ENCODE peak calls at places on chromosomes 4 and X, in eight cellular contexts. V, S, U, W, N, L, E and C are unnamed samples.
A peak's percentile ranks its signal among the peaks of the same experiment; 100 is the strongest.

GRCh38 chr4:8829584-8829983 is 42.1 kb downstream of the HMX1 start:
- DNase-seq in L (peak; percentile 7), V (no peak), S (no peak), U (no peak), E (no peak), N (no peak), W (no peak), C (no peak)

GRCh38 chrX:42495139-42495538 is 282.8 kb downstream of the PPP1R2C start:
- DNase-seq in U (no peak), S (no peak), E (no peak), L (no peak), V (no peak), W (no peak), N (no peak), C (no peak)

GRCh38 chr4:143215873-143216272 is 31.2 kb downstream of the USP38 start:
- DNase-seq in U (no peak), V (no peak), E (peak; percentile 5), L (no peak), W (no peak), N (no peak), S (no peak), C (no peak)

GRCh38 chr4:153518001-153518400 is 51.8 kb downstream of the TMEM131L start:
- DNase-seq in E (no peak), U (no peak), V (no peak), W (no peak), S (no peak), N (no peak), L (no peak), C (no peak)

GRCh38 chr4:115664285-115664684 is 550.9 kb upstream of the NDST4 start:
- DNase-seq in U (no peak), S (no peak), L (no peak), N (no peak), W (no peak), V (no peak), E (no peak), C (no peak)

GRCh38 chrX:8846271-8846670 is 45.1 kb upstream of the FAM9A start:
- DNase-seq in S (no peak), V (no peak), L (no peak), U (no peak), E (peak; percentile 64), W (no peak), N (no peak), C (no peak)

GRCh38 chr4:140330311-140330900 is 43.0 kb upstream of the SCOC start:
- DNase-seq in L (no peak), W (peak; percentile 41), U (no peak), E (peak; percentile 42), N (peak; percentile 59), V (no peak), S (no peak), C (peak; percentile 21)

GRCh38 chrX:153953892-153954617 is 9.6 kb upstream of the RENBP start:
- DNase-seq in L (no peak), U (no peak), S (no peak), V (no peak), N (no peak), W (no peak), E (no peak), C (no peak)

GRCh38 chr4:1170805-1171305 is 1.5 kb downstream of the SPON2 start:
- DNase-seq in W (no peak), U (no peak), N (no peak), E (no peak), S (no peak), V (peak; percentile 52), L (no peak), C (no peak)

GRCh38 chr4:182286936-182287335 is 43.7 kb downstream of the TENM3 start:
- DNase-seq in S (no peak), E (no peak), N (no peak), L (no peak), W (no peak), U (no peak), V (no peak), C (no peak)

GRCh38 chrX:136456133-136456532 is 31.6 kb upstream of the BRS3 start:
- DNase-seq in S (no peak), U (no peak), L (no peak), W (no peak), V (no peak), E (no peak), N (no peak), C (no peak)

GRCh38 chr4:39045791-39046221 is 13.6 kb upstream of the TMEM156 start:
- DNase-seq in V (no peak), U (no peak), W (no peak), E (no peak), N (peak; percentile 48), S (no peak), L (no peak), C (no peak)

GRCh38 chr4:2946812-2947600 is 16.2 kb downstream of the NOP14 start:
- DNase-seq in U (no peak), S (no peak), N (peak; percentile 24), L (no peak), V (no peak), E (peak; percentile 66), W (no peak), C (no peak)

GRCh38 chr4:88533937-88534750 is 10.6 kb upstream of the PYURF start:
- DNase-seq in W (no peak), U (no peak), V (no peak), S (no peak), L (no peak), E (peak; percentile 94), N (peak; percentile 99), C (peak; percentile 52)

GRCh38 chrX:54230440-54231148 is 47.5 kb upstream of the FAM120C start:
- DNase-seq in L (no peak), N (no peak), U (no peak), E (peak; percentile 43), S (no peak), W (no peak), V (no peak), C (no peak)

GRCh38 chr4:123937612-123938011 is 541.0 kb downstream of the SPRY1 start:
- DNase-seq in N (no peak), L (no peak), S (no peak), W (no peak), V (no peak), U (no peak), E (no peak), C (no peak)

GRCh38 chrX:22462959-22463358 is 190.2 kb downstream of the CBLL2 start:
- DNase-seq in S (no peak), N (no peak), W (no peak), V (no peak), L (no peak), U (no peak), E (no peak), C (no peak)

GRCh38 chr4:155773196-155773800 is 14.5 kb downstream of the GUCY1B1 start:
- DNase-seq in N (no peak), W (no peak), L (no peak), S (no peak), U (no peak), V (no peak), E (no peak), C (no peak)